ENCODE peak calls at places on chromosome 6, in five cellular contexts. R, O, S, K and F are unnamed samples. For H3K36me3, the result is how much of the 10 kb centered on the place peaks cover.

GRCh38 chr6:121647905-121648304 is 212.5 kb downstream of the GJA1 start:
- DNase-seq in R (no peak), O (no peak), S (no peak), K (no peak), F (no peak)

GRCh38 chr6:134550604-134551003 is 232.7 kb upstream of the SGK1 start:
- DNase-seq in R (no peak), O (no peak), S (no peak), K (no peak), F (peak)

GRCh38 chr6:136335736-136336362 is 46.2 kb upstream of the BCLAF1 start:
- DNase-seq in R (no peak), O (no peak), S (no peak), K (no peak), F (no peak)

GRCh38 chr6:168155821-168156741 is 77.1 kb upstream of the FRMD1 start:
- DNase-seq in R (no peak), O (no peak), S (no peak), K (no peak), F (no peak)

GRCh38 chr6:44976677-44977405 is 351.3 kb upstream of the RUNX2 start:
- DNase-seq in R (no peak), O (peak), S (no peak), K (peak), F (no peak)

GRCh38 chr6:33828764-33829731 is 25.2 kb upstream of the MLN start:
- DNase-seq in R (peak), O (no peak), S (no peak), K (no peak), F (peak)

GRCh38 chr6:140879861-140880260 is 1252.9 kb upstream of the GJE1 start:
- DNase-seq in R (no peak), O (no peak), S (no peak), K (peak), F (no peak)

GRCh38 chr6:46876126-46876525 is 45.6 kb downstream of the ADGRF5 start:
- DNase-seq in R (peak), O (no peak), S (no peak), K (peak), F (no peak)

GRCh38 chr6:24883618-24884017 is 52.1 kb downstream of the RIPOR2 start:
- DNase-seq in R (no peak), O (no peak), S (no peak), K (peak), F (no peak)

GRCh38 chr6:16049178-16049577 is 79.7 kb upstream of the MYLIP start:
- DNase-seq in R (no peak), O (no peak), S (no peak), K (no peak), F (peak)

GRCh38 chr6:28895131-28895812 is 28.5 kb downstream of the TRIM27 start:
- DNase-seq in R (peak), O (peak), S (peak), K (peak), F (peak)

GRCh38 chr6:84065718-84066290 is 32.2 kb downstream of the MRAP2 start:
- DNase-seq in R (peak), O (no peak), S (no peak), K (peak), F (peak)

GRCh38 chr6:136408205-136408604 is 118.6 kb upstream of the BCLAF1 start:
- DNase-seq in R (peak), O (no peak), S (no peak), K (no peak), F (peak)

GRCh38 chr6:15254074-15254975 is 8.5 kb downstream of the JARID2 start:
- DNase-seq in R (peak), O (no peak), S (no peak), K (no peak), F (peak)

GRCh38 chr6:160956300-160957035 is 35.1 kb upstream of the MAP3K4 start:
- DNase-seq in R (no peak), O (no peak), S (no peak), K (no peak), F (no peak)

GRCh38 chr6:119495230-119495683 is 145.7 kb upstream of the MAN1A1 start:
- DNase-seq in R (no peak), O (no peak), S (no peak), K (no peak), F (peak)

GRCh38 chr6:4932506-4932903 is 71.3 kb downstream of the RPP40 start:
- DNase-seq in R (no peak), O (no peak), S (no peak), K (no peak), F (no peak)

GRCh38 chr6:139855741-139856206 is 481.3 kb upstream of the CITED2 start:
- DNase-seq in R (no peak), O (no peak), S (no peak), K (peak), F (no peak)

GRCh38 chr6:767755-768512 is 75.0 kb upstream of the EXOC2 start:
- DNase-seq in R (no peak), O (no peak), S (no peak), K (no peak), F (no peak)

GRCh38 chr6:5744497-5744896 is 262.2 kb downstream of the NRN1 start:
- DNase-seq in R (no peak), O (no peak), S (no peak), K (no peak), F (no peak)

GRCh38 chr6:144361027-144361426 is 75.9 kb downstream of the UTRN start:
- DNase-seq in R (no peak), O (no peak), S (no peak), K (peak), F (no peak)

GRCh38 chr6:11161031-11161966 is 49.8 kb upstream of the ERVFRD-1 start:
- DNase-seq in R (peak), O (no peak), S (no peak), K (no peak), F (no peak)

GRCh38 chr6:105560611-105561066 is 157.8 kb upstream of the PREP start:
- DNase-seq in R (no peak), O (no peak), S (no peak), K (no peak), F (no peak)

GRCh38 chr6:97138581-97138980 is 144.4 kb downstream of the MMS22L start:
- DNase-seq in R (no peak), O (no peak), S (no peak), K (no peak), F (no peak)

GRCh38 chr6:160146454-160147145 is 25.0 kb downstream of the SLC22A1 start:
- DNase-seq in R (no peak), O (no peak), S (no peak), K (no peak), F (no peak)

GRCh38 chr6:16369989-16370388 is 131.6 kb downstream of the GMPR start:
- DNase-seq in R (no peak), O (no peak), S (no peak), K (no peak), F (no peak)

GRCh38 chr6:36224918-36225461 is 28.4 kb downstream of the BRPF3 start:
- DNase-seq in R (no peak), O (no peak), S (no peak), K (peak), F (peak)
- H3K36me3 ChIP-seq in R (under half), O (half or more), S (under half), K (under half), F (half or more)

DNA sequence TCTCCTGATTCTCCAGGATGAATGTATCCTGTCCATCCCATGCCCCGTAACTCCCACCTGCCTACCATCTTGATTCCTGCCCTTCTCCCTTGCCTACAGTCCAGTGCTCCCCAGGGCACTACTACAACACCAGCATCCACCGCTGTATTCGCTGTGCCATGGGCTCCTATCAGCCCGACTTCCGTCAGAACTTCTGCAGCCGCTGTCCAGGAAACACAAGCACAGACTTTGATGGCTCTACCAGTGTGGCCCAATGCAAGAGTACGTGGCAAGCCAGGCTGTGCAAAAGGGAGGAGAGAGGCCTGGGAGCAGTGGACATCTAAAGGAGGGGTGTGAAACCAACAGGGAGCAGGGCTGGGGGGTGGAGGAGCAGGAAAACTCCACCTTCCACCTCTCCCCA is 15.0 kb upstream of the ZNF76 start:
- DNase-seq in R (no peak), O (no peak), S (no peak), K (no peak), F (no peak)
- H3K36me3 ChIP-seq in R (under half), O (under half), S (under half), K (under half), F (under half)

DNA sequence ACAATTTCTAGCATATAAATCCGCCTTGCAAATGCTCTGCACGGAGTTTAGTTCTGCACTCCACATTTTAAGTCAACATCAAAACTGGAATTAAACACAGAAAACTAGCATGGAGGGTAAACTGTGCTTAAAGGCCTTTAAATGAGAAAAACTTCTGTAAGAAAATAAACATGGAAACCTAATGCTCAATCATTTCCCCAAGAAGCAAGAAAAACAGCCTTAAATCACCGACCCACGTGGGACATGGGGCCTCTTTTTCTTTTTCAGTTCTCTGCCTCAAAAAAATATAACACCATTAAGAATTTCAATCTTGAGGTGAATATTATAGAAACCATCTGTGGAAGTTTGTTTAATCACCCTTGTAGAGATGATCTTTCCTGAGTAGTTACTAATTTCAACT is 5.4 kb downstream of the SIM1 start:
- DNase-seq in R (no peak), O (no peak), S (no peak), K (no peak), F (no peak)
- H3K36me3 ChIP-seq in R (under half), O (under half), S (under half), K (under half), F (under half)

GRCh38 chr6:148110925-148111324 is 231.7 kb upstream of the SASH1 start:
- DNase-seq in R (no peak), O (no peak), S (no peak), K (no peak), F (no peak)

GRCh38 chr6:148107911-148108310 is 234.7 kb upstream of the SASH1 start:
- DNase-seq in R (no peak), O (no peak), S (no peak), K (no peak), F (peak)

GRCh38 chr6:148105695-148106094 is 236.9 kb upstream of the SASH1 start:
- DNase-seq in R (no peak), O (no peak), S (no peak), K (no peak), F (no peak)

GRCh38 chr6:148112851-148113319 is 229.8 kb upstream of the SASH1 start:
- DNase-seq in R (no peak), O (no peak), S (no peak), K (no peak), F (no peak)

GRCh38 chr6:148109732-148110131 is 232.9 kb upstream of the SASH1 start:
- DNase-seq in R (no peak), O (no peak), S (no peak), K (peak), F (no peak)
- H3K36me3 ChIP-seq in R (under half), O (under half), S (under half), K (under half), F (under half)

GRCh38 chr6:41073968-41074691 is 1.4 kb downstream of the NFYA start:
- DNase-seq in R (peak), O (peak), S (no peak), K (peak), F (peak)

GRCh38 chr6:41072836-41073202 is at the start of gene NFYA:
- DNase-seq in R (peak), O (no peak), S (peak), K (no peak), F (peak)

GRCh38 chr6:41071923-41072835 is at the start of gene OARD1:
- DNase-seq in R (peak), O (peak), S (peak), K (peak), F (peak)

GRCh38 chr6:41073203-41073967 is 611 bp downstream of the NFYA start:
- DNase-seq in R (peak), O (peak), S (peak), K (peak), F (peak)

DNA sequence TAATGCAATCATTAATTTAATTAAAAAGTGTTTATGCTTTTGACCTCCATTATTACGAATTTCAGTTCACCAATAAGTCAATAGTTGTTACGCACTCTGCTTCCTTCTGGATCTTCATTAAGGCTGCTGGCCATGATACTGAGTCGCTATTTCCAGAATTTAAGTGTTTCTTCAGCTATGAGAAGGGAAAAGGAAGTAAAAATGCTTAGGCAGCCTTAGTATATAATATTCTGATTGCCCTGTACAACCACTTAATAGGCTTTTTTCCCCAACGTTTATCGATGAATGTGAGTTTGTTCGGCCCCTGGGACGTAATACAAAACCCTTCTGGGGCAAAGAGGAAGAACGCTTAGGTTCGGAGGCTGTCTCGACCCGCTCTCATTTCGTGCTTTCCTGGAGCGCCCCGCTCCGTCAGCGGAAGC is 644 bp downstream of the OARD1 start:
- DNase-seq in R (no peak), O (no peak), S (no peak), K (no peak), F (no peak)
- H3K36me3 ChIP-seq in R (under half), O (under half), S (under half), K (under half), F (under half)

GRCh38 chr6:3019065-3019464 is 19.4 kb downstream of the NQO2 start:
- DNase-seq in R (no peak), O (no peak), S (no peak), K (no peak), F (no peak)

GRCh38 chr6:3015144-3015543 is 15.4 kb downstream of the NQO2 start:
- DNase-seq in R (no peak), O (no peak), S (no peak), K (no peak), F (no peak)

GRCh38 chr6:3014675-3015066 is 15.0 kb downstream of the NQO2 start:
- DNase-seq in R (no peak), O (no peak), S (no peak), K (no peak), F (no peak)

GRCh38 chr6:3017304-3017703 is 17.6 kb downstream of the NQO2 start:
- DNase-seq in R (no peak), O (no peak), S (no peak), K (no peak), F (no peak)

GRCh38 chr6:3016473-3017280 is 17.0 kb downstream of the NQO2 start:
- DNase-seq in R (no peak), O (no peak), S (no peak), K (no peak), F (no peak)
- H3K36me3 ChIP-seq in R (half or more), O (under half), S (under half), K (under half), F (under half)

GRCh38 chr6:154768280-154768679 is 35.1 kb downstream of the SCAF8 start:
- DNase-seq in R (no peak), O (no peak), S (no peak), K (no peak), F (no peak)

GRCh38 chr6:154773610-154774089 is 40.4 kb downstream of the SCAF8 start:
- DNase-seq in R (no peak), O (peak), S (no peak), K (no peak), F (no peak)
- H3K36me3 ChIP-seq in R (under half), O (under half), S (under half), K (under half), F (under half)